ENCODE peak calls at places on chromosomes 2 and 18, in eight cellular contexts. One of them, this sample, is unnamed.

GRCh38 chr2:105775809-105776559 is 31.3 kb downstream of the NCK2 start:
- DNase-seq in effector CD8-positive, alpha-beta T cell: no peak
- DNase-seq in NCI-H2171: no peak
- DNase-seq in T-helper 9 cell: no peak
- DNase-seq in dorsolateral prefrontal cortex: no peak
- DNase-seq in stimulated activated CD4-positive, alpha-beta T cell treated with anti-CD3 and anti-CD28 coated beads, Interleukin-15, amount 100 ng/mL, for 24 hours: peak; percentile 50
- DNase-seq in HuH-7.5: no peak
- DNase-seq in GM20000: peak; percentile 36
- DNase-seq in this sample: no peak

GRCh38 chr2:41966431-41966893 is 81.4 kb upstream of the PKDCC start:
- DNase-seq in GM20000: no peak
- DNase-seq in effector CD8-positive, alpha-beta T cell: no peak
- DNase-seq in HuH-7.5: no peak
- DNase-seq in dorsolateral prefrontal cortex: peak; percentile 89
- DNase-seq in NCI-H2171: no peak
- DNase-seq in T-helper 9 cell: no peak
- DNase-seq in stimulated activated CD4-positive, alpha-beta T cell treated with anti-CD3 and anti-CD28 coated beads, Interleukin-15, amount 100 ng/mL, for 24 hours: no peak
- DNase-seq in this sample: no peak

GRCh38 chr2:59449264-59449663 is 1104.2 kb downstream of the BCL11A start:
- DNase-seq in effector CD8-positive, alpha-beta T cell: no peak
- DNase-seq in HuH-7.5: no peak
- DNase-seq in dorsolateral prefrontal cortex: no peak
- DNase-seq in GM20000: no peak
- DNase-seq in stimulated activated CD4-positive, alpha-beta T cell treated with anti-CD3 and anti-CD28 coated beads, Interleukin-15, amount 100 ng/mL, for 24 hours: no peak
- DNase-seq in T-helper 9 cell: no peak
- DNase-seq in NCI-H2171: no peak
- DNase-seq in this sample: no peak

GRCh38 chr18:50183556-50183955 is 11.4 kb downstream of the MYO5B start:
- DNase-seq in NCI-H2171: peak; percentile 2
- DNase-seq in T-helper 9 cell: no peak
- DNase-seq in dorsolateral prefrontal cortex: no peak
- DNase-seq in effector CD8-positive, alpha-beta T cell: no peak
- DNase-seq in HuH-7.5: no peak
- DNase-seq in GM20000: no peak
- DNase-seq in stimulated activated CD4-positive, alpha-beta T cell treated with anti-CD3 and anti-CD28 coated beads, Interleukin-15, amount 100 ng/mL, for 24 hours: no peak
- DNase-seq in this sample: no peak

GRCh38 chr2:120995656-120996190 is 260.1 kb downstream of the GLI2 start:
- DNase-seq in stimulated activated CD4-positive, alpha-beta T cell treated with anti-CD3 and anti-CD28 coated beads, Interleukin-15, amount 100 ng/mL, for 24 hours: no peak
- DNase-seq in GM20000: no peak
- DNase-seq in effector CD8-positive, alpha-beta T cell: no peak
- DNase-seq in T-helper 9 cell: no peak
- DNase-seq in NCI-H2171: no peak
- DNase-seq in HuH-7.5: no peak
- DNase-seq in dorsolateral prefrontal cortex: no peak
- DNase-seq in this sample: no peak

GRCh38 chr2:44348385-44348784 is 12.9 kb downstream of the PREPL start:
- DNase-seq in dorsolateral prefrontal cortex: no peak
- DNase-seq in T-helper 9 cell: no peak
- DNase-seq in stimulated activated CD4-positive, alpha-beta T cell treated with anti-CD3 and anti-CD28 coated beads, Interleukin-15, amount 100 ng/mL, for 24 hours: no peak
- DNase-seq in NCI-H2171: no peak
- DNase-seq in GM20000: no peak
- DNase-seq in effector CD8-positive, alpha-beta T cell: no peak
- DNase-seq in HuH-7.5: no peak
- DNase-seq in this sample: no peak

GRCh38 chr2:225466891-225467604 is 67.5 kb downstream of the NYAP2 start:
- DNase-seq in stimulated activated CD4-positive, alpha-beta T cell treated with anti-CD3 and anti-CD28 coated beads, Interleukin-15, amount 100 ng/mL, for 24 hours: no peak
- DNase-seq in GM20000: no peak
- DNase-seq in effector CD8-positive, alpha-beta T cell: no peak
- DNase-seq in HuH-7.5: no peak
- DNase-seq in dorsolateral prefrontal cortex: no peak
- DNase-seq in NCI-H2171: no peak
- DNase-seq in T-helper 9 cell: no peak
- DNase-seq in this sample: no peak

GRCh38 chr2:138087761-138088602 is 123.7 kb downstream of the HNMT start:
- DNase-seq in dorsolateral prefrontal cortex: no peak
- DNase-seq in stimulated activated CD4-positive, alpha-beta T cell treated with anti-CD3 and anti-CD28 coated beads, Interleukin-15, amount 100 ng/mL, for 24 hours: no peak
- DNase-seq in T-helper 9 cell: no peak
- DNase-seq in HuH-7.5: no peak
- DNase-seq in NCI-H2171: no peak
- DNase-seq in GM20000: no peak
- DNase-seq in effector CD8-positive, alpha-beta T cell: no peak
- DNase-seq in this sample: no peak

GRCh38 chr2:229748950-229749349 is 34.6 kb upstream of the DNER start:
- DNase-seq in GM20000: no peak
- DNase-seq in dorsolateral prefrontal cortex: no peak
- DNase-seq in effector CD8-positive, alpha-beta T cell: no peak
- DNase-seq in T-helper 9 cell: no peak
- DNase-seq in NCI-H2171: no peak
- DNase-seq in stimulated activated CD4-positive, alpha-beta T cell treated with anti-CD3 and anti-CD28 coated beads, Interleukin-15, amount 100 ng/mL, for 24 hours: no peak
- DNase-seq in HuH-7.5: no peak
- DNase-seq in this sample: no peak

GRCh38 chr2:240604291-240604938 is 17.9 kb downstream of the CAPN10 start:
- DNase-seq in NCI-H2171: no peak
- DNase-seq in HuH-7.5: peak; percentile 100
- DNase-seq in effector CD8-positive, alpha-beta T cell: no peak
- DNase-seq in GM20000: peak; percentile 78
- DNase-seq in dorsolateral prefrontal cortex: peak; percentile 83
- DNase-seq in stimulated activated CD4-positive, alpha-beta T cell treated with anti-CD3 and anti-CD28 coated beads, Interleukin-15, amount 100 ng/mL, for 24 hours: peak; percentile 5
- DNase-seq in T-helper 9 cell: no peak
- DNase-seq in this sample: no peak

GRCh38 chr2:5111581-5111980 is 580.6 kb upstream of the SOX11 start:
- DNase-seq in GM20000: no peak
- DNase-seq in stimulated activated CD4-positive, alpha-beta T cell treated with anti-CD3 and anti-CD28 coated beads, Interleukin-15, amount 100 ng/mL, for 24 hours: no peak
- DNase-seq in effector CD8-positive, alpha-beta T cell: no peak
- DNase-seq in HuH-7.5: no peak
- DNase-seq in NCI-H2171: peak; percentile 8
- DNase-seq in T-helper 9 cell: no peak
- DNase-seq in dorsolateral prefrontal cortex: no peak
- DNase-seq in this sample: no peak

GRCh38 chr2:190190507-190190906 is 128.0 kb upstream of the MSTN start:
- DNase-seq in effector CD8-positive, alpha-beta T cell: no peak
- DNase-seq in dorsolateral prefrontal cortex: no peak
- DNase-seq in NCI-H2171: no peak
- DNase-seq in stimulated activated CD4-positive, alpha-beta T cell treated with anti-CD3 and anti-CD28 coated beads, Interleukin-15, amount 100 ng/mL, for 24 hours: no peak
- DNase-seq in T-helper 9 cell: no peak
- DNase-seq in HuH-7.5: no peak
- DNase-seq in GM20000: no peak
- DNase-seq in this sample: no peak

GRCh38 chr2:190408538-190409271 is 550 bp downstream of the MFSD6 start:
- DNase-seq in GM20000: peak; percentile 85
- DNase-seq in dorsolateral prefrontal cortex: peak; percentile 79
- DNase-seq in stimulated activated CD4-positive, alpha-beta T cell treated with anti-CD3 and anti-CD28 coated beads, Interleukin-15, amount 100 ng/mL, for 24 hours: peak; percentile 79
- DNase-seq in NCI-H2171: peak; percentile 65
- DNase-seq in effector CD8-positive, alpha-beta T cell: peak; percentile 69
- DNase-seq in T-helper 9 cell: peak; percentile 71
- DNase-seq in HuH-7.5: peak; percentile 38
- DNase-seq in this sample: peak; percentile 85

GRCh38 chr2:64630752-64631151 is 23.0 kb downstream of the SERTAD2 start:
- DNase-seq in GM20000: no peak
- DNase-seq in NCI-H2171: no peak
- DNase-seq in stimulated activated CD4-positive, alpha-beta T cell treated with anti-CD3 and anti-CD28 coated beads, Interleukin-15, amount 100 ng/mL, for 24 hours: no peak
- DNase-seq in T-helper 9 cell: no peak
- DNase-seq in effector CD8-positive, alpha-beta T cell: no peak
- DNase-seq in dorsolateral prefrontal cortex: no peak
- DNase-seq in HuH-7.5: no peak
- DNase-seq in this sample: no peak

GRCh38 chr2:122194546-122194945 is 439.1 kb downstream of the TSN start:
- DNase-seq in effector CD8-positive, alpha-beta T cell: no peak
- DNase-seq in T-helper 9 cell: no peak
- DNase-seq in GM20000: no peak
- DNase-seq in stimulated activated CD4-positive, alpha-beta T cell treated with anti-CD3 and anti-CD28 coated beads, Interleukin-15, amount 100 ng/mL, for 24 hours: no peak
- DNase-seq in HuH-7.5: no peak
- DNase-seq in dorsolateral prefrontal cortex: no peak
- DNase-seq in NCI-H2171: no peak
- DNase-seq in this sample: no peak

GRCh38 chr2:207012461-207012860 is 73.1 kb downstream of the CPO start:
- DNase-seq in dorsolateral prefrontal cortex: no peak
- DNase-seq in HuH-7.5: no peak
- DNase-seq in GM20000: no peak
- DNase-seq in NCI-H2171: no peak
- DNase-seq in effector CD8-positive, alpha-beta T cell: no peak
- DNase-seq in stimulated activated CD4-positive, alpha-beta T cell treated with anti-CD3 and anti-CD28 coated beads, Interleukin-15, amount 100 ng/mL, for 24 hours: no peak
- DNase-seq in T-helper 9 cell: no peak
- DNase-seq in this sample: no peak